ENCODE peak calls at places on chromosomes 3 and 15, in seven cellular contexts. One of them, this sample, is unnamed.

GRCh38 chr3:130857336-130858026 is 36.4 kb upstream of the ATP2C1 start:
- DNase-seq in T-helper 17 cell: no peak
- DNase-seq in ACHN: no peak
- DNase-seq in T-cell: no peak
- DNase-seq in tibial nerve: no peak
- DNase-seq in NCI-H446: no peak
- DNase-seq in AG04450: no peak
- DNase-seq in this sample: no peak

GRCh38 chr3:187264051-187264450 is 27.5 kb downstream of the MASP1 start:
- DNase-seq in tibial nerve: no peak
- DNase-seq in T-cell: no peak
- DNase-seq in NCI-H446: no peak
- DNase-seq in T-helper 17 cell: no peak
- DNase-seq in ACHN: peak
- DNase-seq in AG04450: peak
- DNase-seq in this sample: no peak

GRCh38 chr3:66468016-66468735 is 32.6 kb downstream of the LRIG1 start:
- DNase-seq in tibial nerve: no peak
- DNase-seq in T-helper 17 cell: no peak
- DNase-seq in NCI-H446: no peak
- DNase-seq in AG04450: no peak
- DNase-seq in T-cell: no peak
- DNase-seq in ACHN: no peak
- DNase-seq in this sample: no peak

GRCh38 chr3:72152551-72153476 is 367.9 kb upstream of the PROK2 start:
- DNase-seq in AG04450: peak
- DNase-seq in tibial nerve: peak
- DNase-seq in T-helper 17 cell: no peak
- DNase-seq in NCI-H446: peak
- DNase-seq in T-cell: no peak
- DNase-seq in ACHN: no peak
- DNase-seq in this sample: peak

GRCh38 chr3:182919866-182920357 is 60.4 kb downstream of the DCUN1D1 start:
- DNase-seq in T-helper 17 cell: no peak
- DNase-seq in tibial nerve: no peak
- DNase-seq in NCI-H446: no peak
- DNase-seq in ACHN: no peak
- DNase-seq in AG04450: no peak
- DNase-seq in T-cell: no peak
- DNase-seq in this sample: no peak

GRCh38 chr3:119937229-119937628 is 155.3 kb downstream of the NR1I2 start:
- DNase-seq in NCI-H446: no peak
- DNase-seq in T-helper 17 cell: no peak
- DNase-seq in AG04450: no peak
- DNase-seq in ACHN: peak
- DNase-seq in T-cell: no peak
- DNase-seq in tibial nerve: no peak
- DNase-seq in this sample: no peak

GRCh38 chr3:99145031-99145430 is 243.5 kb upstream of the DCBLD2 start:
- DNase-seq in T-helper 17 cell: no peak
- DNase-seq in AG04450: no peak
- DNase-seq in tibial nerve: no peak
- DNase-seq in ACHN: no peak
- DNase-seq in T-cell: no peak
- DNase-seq in NCI-H446: no peak
- DNase-seq in this sample: no peak

GRCh38 chr3:154614078-154614477 is 184.1 kb upstream of the GPR149 start:
- DNase-seq in tibial nerve: no peak
- DNase-seq in T-helper 17 cell: no peak
- DNase-seq in AG04450: no peak
- DNase-seq in NCI-H446: no peak
- DNase-seq in T-cell: no peak
- DNase-seq in ACHN: no peak
- DNase-seq in this sample: no peak

GRCh38 chr3:29072626-29073025 is 208.2 kb upstream of the RBMS3 start:
- DNase-seq in ACHN: no peak
- DNase-seq in T-helper 17 cell: no peak
- DNase-seq in NCI-H446: peak
- DNase-seq in AG04450: no peak
- DNase-seq in T-cell: no peak
- DNase-seq in tibial nerve: no peak
- DNase-seq in this sample: no peak

GRCh38 chr15:89462198-89462912 is 34.0 kb downstream of the RHCG start:
- DNase-seq in NCI-H446: no peak
- DNase-seq in T-helper 17 cell: no peak
- DNase-seq in tibial nerve: no peak
- DNase-seq in AG04450: no peak
- DNase-seq in ACHN: peak
- DNase-seq in T-cell: no peak
- DNase-seq in this sample: no peak

GRCh38 chr15:101376615-101377395 is 81.8 kb upstream of the SNRPA1 start:
- DNase-seq in AG04450: no peak
- DNase-seq in ACHN: no peak
- DNase-seq in T-cell: no peak
- DNase-seq in NCI-H446: no peak
- DNase-seq in T-helper 17 cell: no peak
- DNase-seq in tibial nerve: no peak
- DNase-seq in this sample: no peak

GRCh38 chr3:25493786-25494185 is 65.7 kb downstream of the RARB start:
- DNase-seq in T-cell: no peak
- DNase-seq in T-helper 17 cell: no peak
- DNase-seq in ACHN: no peak
- DNase-seq in tibial nerve: no peak
- DNase-seq in NCI-H446: no peak
- DNase-seq in AG04450: no peak
- DNase-seq in this sample: no peak

GRCh38 chr15:44289352-44289790 is 852 bp downstream of the GOLM2 start:
- DNase-seq in T-helper 17 cell: no peak
- DNase-seq in AG04450: no peak
- DNase-seq in ACHN: no peak
- DNase-seq in tibial nerve: no peak
- DNase-seq in T-cell: no peak
- DNase-seq in NCI-H446: no peak
- DNase-seq in this sample: no peak

GRCh38 chr3:184042617-184043016 is 10.2 kb upstream of the HTR3C start:
- DNase-seq in ACHN: no peak
- DNase-seq in tibial nerve: no peak
- DNase-seq in NCI-H446: no peak
- DNase-seq in T-helper 17 cell: no peak
- DNase-seq in AG04450: no peak
- DNase-seq in T-cell: no peak
- DNase-seq in this sample: peak

GRCh38 chr3:108223928-108224327 is 1.7 kb upstream of the IFT57 start:
- DNase-seq in T-cell: no peak
- DNase-seq in ACHN: no peak
- DNase-seq in T-helper 17 cell: no peak
- DNase-seq in tibial nerve: no peak
- DNase-seq in NCI-H446: no peak
- DNase-seq in AG04450: no peak
- DNase-seq in this sample: no peak

GRCh38 chr3:49006591-49007067 is 562 bp upstream of the WDR6 start:
- DNase-seq in NCI-H446: no peak
- DNase-seq in T-cell: no peak
- DNase-seq in T-helper 17 cell: no peak
- DNase-seq in ACHN: peak
- DNase-seq in AG04450: no peak
- DNase-seq in tibial nerve: no peak
- DNase-seq in this sample: no peak

GRCh38 chr3:13379191-13379830 is 40.8 kb downstream of the NUP210 start:
- DNase-seq in ACHN: peak
- DNase-seq in NCI-H446: no peak
- DNase-seq in AG04450: peak
- DNase-seq in tibial nerve: no peak
- DNase-seq in T-cell: no peak
- DNase-seq in T-helper 17 cell: no peak
- DNase-seq in this sample: no peak

GRCh38 chr3:4744405-4745239 is 234.6 kb upstream of the BHLHE40 start:
- DNase-seq in AG04450: no peak
- DNase-seq in tibial nerve: no peak
- DNase-seq in ACHN: peak
- DNase-seq in T-cell: no peak
- DNase-seq in T-helper 17 cell: no peak
- DNase-seq in NCI-H446: no peak
- DNase-seq in this sample: no peak

GRCh38 chr15:85045615-85046014 is 64.0 kb downstream of the PDE8A start:
- DNase-seq in T-cell: no peak
- DNase-seq in NCI-H446: no peak
- DNase-seq in AG04450: no peak
- DNase-seq in ACHN: no peak
- DNase-seq in T-helper 17 cell: no peak
- DNase-seq in tibial nerve: no peak
- DNase-seq in this sample: no peak

GRCh38 chr3:50364573-50365079 is 5.3 kb upstream of the TMEM115 start:
- DNase-seq in NCI-H446: no peak
- DNase-seq in ACHN: no peak
- DNase-seq in T-cell: no peak
- DNase-seq in tibial nerve: no peak
- DNase-seq in AG04450: no peak
- DNase-seq in T-helper 17 cell: no peak
- DNase-seq in this sample: no peak

GRCh38 chr15:65796610-65797012 is 4.5 kb upstream of the DENND4A start:
- DNase-seq in T-cell: no peak
- DNase-seq in NCI-H446: no peak
- DNase-seq in T-helper 17 cell: no peak
- DNase-seq in ACHN: peak
- DNase-seq in AG04450: no peak
- DNase-seq in tibial nerve: no peak
- DNase-seq in this sample: no peak

GRCh38 chr3:15538345-15538744 is 16.8 kb upstream of the COLQ start:
- DNase-seq in tibial nerve: no peak
- DNase-seq in NCI-H446: no peak
- DNase-seq in T-cell: no peak
- DNase-seq in AG04450: no peak
- DNase-seq in T-helper 17 cell: no peak
- DNase-seq in ACHN: no peak
- DNase-seq in this sample: no peak

GRCh38 chr3:126127904-126128303 is 44.0 kb upstream of the SLC41A3 start:
- DNase-seq in T-helper 17 cell: no peak
- DNase-seq in ACHN: no peak
- DNase-seq in tibial nerve: no peak
- DNase-seq in AG04450: no peak
- DNase-seq in NCI-H446: no peak
- DNase-seq in T-cell: no peak
- DNase-seq in this sample: no peak

GRCh38 chr15:44243829-44244228 is 44.7 kb upstream of the GOLM2 start:
- DNase-seq in tibial nerve: no peak
- DNase-seq in ACHN: no peak
- DNase-seq in NCI-H446: no peak
- DNase-seq in T-helper 17 cell: no peak
- DNase-seq in T-cell: no peak
- DNase-seq in AG04450: no peak
- DNase-seq in this sample: no peak

GRCh38 chr3:178456942-178457341 is 79.3 kb upstream of the KCNMB2 start:
- DNase-seq in T-cell: no peak
- DNase-seq in ACHN: no peak
- DNase-seq in NCI-H446: no peak
- DNase-seq in T-helper 17 cell: no peak
- DNase-seq in tibial nerve: no peak
- DNase-seq in AG04450: no peak
- DNase-seq in this sample: no peak

GRCh38 chr3:66931286-66931685 is 66.8 kb upstream of the KBTBD8 start:
- DNase-seq in ACHN: no peak
- DNase-seq in T-cell: no peak
- DNase-seq in NCI-H446: no peak
- DNase-seq in T-helper 17 cell: no peak
- DNase-seq in AG04450: no peak
- DNase-seq in tibial nerve: no peak
- DNase-seq in this sample: no peak

GRCh38 chr3:31942446-31942845 is 38.6 kb downstream of the OSBPL10 start:
- DNase-seq in T-cell: no peak
- DNase-seq in tibial nerve: no peak
- DNase-seq in T-helper 17 cell: no peak
- DNase-seq in AG04450: no peak
- DNase-seq in ACHN: no peak
- DNase-seq in NCI-H446: no peak
- DNase-seq in this sample: no peak